ENCODE peak calls at places on chromosome 14, in four cellular contexts. Z is RPMI7951, Y is left ventricle myocardium inferior, N is NCI-H748 treated with DMSO at 0.1 percent for 48 hours. V is an unnamed sample.

GRCh38 chr14:90970167-90970600 is 90.3 kb downstream of the RPS6KA5 start:
- DNase-seq in N (no peak), Z (peak), Y (no peak), V (no peak)

GRCh38 chr14:68377459-68377858 is 415.4 kb downstream of the ZFP36L1 start:
- DNase-seq in N (no peak), Z (peak), Y (peak), V (no peak)

GRCh38 chr14:72610831-72611200 is 283.1 kb downstream of the DPF3 start:
- DNase-seq in Y (no peak), Z (peak), N (no peak), V (no peak)

GRCh38 chr14:70808023-70808401 is 1.3 kb downstream of the MAP3K9 start:
- DNase-seq in N (no peak), Y (no peak), Z (no peak), V (peak)

GRCh38 chr14:94936411-94936892 is 166.5 kb upstream of the GSC start:
- DNase-seq in Z (peak), N (peak), Y (peak), V (no peak)

GRCh38 chr14:103679351-103679750 is 35.9 kb downstream of the XRCC3 start:
- DNase-seq in Z (no peak), Y (no peak), N (peak), V (no peak)

GRCh38 chr14:50967719-50968266 is 23.5 kb upstream of the PYGL start:
- DNase-seq in N (no peak), Z (no peak), Y (no peak), V (no peak)

GRCh38 chr14:75170797-75171196 is 5.6 kb downstream of the TMED10 start:
- DNase-seq in Z (no peak), N (no peak), Y (no peak), V (no peak)

GRCh38 chr14:32004300-32004699 is 72.8 kb upstream of the ARHGAP5 start:
- DNase-seq in N (no peak), Z (peak), Y (no peak), V (peak)

V was measured in SW 1271.